ENCODE peak calls at places on chromosomes 11 and 22, in ten cellular contexts. O is HCT116; F is HAP-1; L is germinal center; K is aorta; N is effector memory CD8-positive, alpha-beta T cell; X is activated T-helper 1 cell treated with anti-CD3 and anti-CD28 coated beads, Interleukin-12 subunit alpha, Interleukin-12 subunit beta, Interleukin-2, Interleukin-4 antibody, amounts not matched to agents 30 ng/mL and 10 ng/mL and 1 ng/mL, durations not matched to agents 14 hours and 24 hours and 36 hours; V is activated CD4-positive, alpha-beta T cell treated with anti-CD3 and anti-CD28 coated beads, Interleukin-2, amount 50 U/mL, for 48 hours; I is cardiac muscle cell; G is GOT3. U is an unnamed sample.

GRCh38 chr22:43128116-43128515 is 15.1 kb downstream of the MCAT start:
- DNase-seq in O (no peak), F (no peak), L (no peak), K (no peak), N (no peak), X (no peak), V (no peak), I (no peak), G (no peak), U (no peak)

GRCh38 chr11:66855574-66856495 is 1.0 kb upstream of the LRFN4 start:
- DNase-seq in O (peak), F (peak), L (peak), K (peak), N (no peak), X (peak), V (peak), I (peak), G (peak), U (peak)

GRCh38 chr11:2924381-2924780 is 4.8 kb downstream of the PHLDA2 start:
- DNase-seq in O (no peak), F (no peak), L (no peak), K (no peak), N (no peak), X (no peak), V (no peak), I (no peak), G (no peak), U (no peak)

GRCh38 chr11:2911088-2912037 is 17.9 kb downstream of the PHLDA2 start:
- DNase-seq in O (no peak), F (no peak), L (no peak), K (no peak), N (no peak), X (no peak), V (no peak), I (no peak), G (no peak), U (no peak)

GRCh38 chr11:102375720-102376399 is 28.8 kb downstream of the BIRC2 start:
- DNase-seq in O (no peak), F (no peak), L (no peak), K (no peak), N (no peak), X (no peak), V (no peak), I (no peak), G (no peak), U (no peak)

GRCh38 chr22:29003975-29004646 is 57.5 kb downstream of the C22orf31 start:
- DNase-seq in O (no peak), F (peak), L (no peak), K (no peak), N (no peak), X (no peak), V (no peak), I (no peak), G (no peak), U (no peak)

GRCh38 chr11:110758012-110758411 is 45.8 kb upstream of the ARHGAP20 start:
- DNase-seq in O (no peak), F (no peak), L (no peak), K (no peak), N (no peak), X (no peak), V (no peak), I (no peak), G (no peak), U (no peak)

GRCh38 chr11:43393765-43394355 is 35.1 kb downstream of the TTC17 start:
- DNase-seq in O (no peak), F (no peak), L (no peak), K (no peak), N (no peak), X (no peak), V (no peak), I (peak), G (no peak), U (no peak)

GRCh38 chr11:110989734-110990133 is 255.8 kb upstream of the POU2AF2 start:
- DNase-seq in O (no peak), F (no peak), L (no peak), K (no peak), N (no peak), X (no peak), V (no peak), I (peak), G (no peak), U (no peak)

GRCh38 chr22:24937114-24937513 is 9.4 kb downstream of the LHFPL7 start:
- DNase-seq in O (no peak), F (no peak), L (no peak), K (no peak), N (no peak), X (no peak), V (no peak), I (peak), G (no peak), U (no peak)

GRCh38 chr11:120136356-120136755 is 1.6 kb downstream of the TRIM29 start:
- DNase-seq in O (no peak), F (peak), L (no peak), K (no peak), N (no peak), X (no peak), V (no peak), I (no peak), G (no peak), U (no peak)

GRCh38 chr11:26483101-26483500 is 89.0 kb downstream of the MUC15 start:
- DNase-seq in O (no peak), F (no peak), L (no peak), K (no peak), N (no peak), X (no peak), V (no peak), I (no peak), G (no peak), U (no peak)

GRCh38 chr11:11841121-11841604 is 609 bp upstream of the USP47 start:
- DNase-seq in O (peak), F (peak), L (no peak), K (peak), N (no peak), X (no peak), V (no peak), I (no peak), G (no peak), U (no peak)

GRCh38 chr22:29081499-29082236 is 8.8 kb downstream of the KREMEN1 start:
- DNase-seq in O (no peak), F (no peak), L (no peak), K (no peak), N (no peak), X (no peak), V (no peak), I (peak), G (no peak), U (no peak)

GRCh38 chr11:130831506-130832385 is 84.5 kb downstream of the SNX19 start:
- DNase-seq in O (no peak), F (no peak), L (no peak), K (no peak), N (no peak), X (no peak), V (peak), I (no peak), G (no peak), U (no peak)

GRCh38 chr22:48756146-48757111 is 1071.2 kb downstream of the BRD1 start:
- DNase-seq in O (no peak), F (no peak), L (no peak), K (peak), N (no peak), X (no peak), V (no peak), I (no peak), G (no peak), U (no peak)

GRCh38 chr22:17746916-17747315 is 27.4 kb downstream of the BID start:
- DNase-seq in O (no peak), F (no peak), L (no peak), K (no peak), N (no peak), X (no peak), V (no peak), I (no peak), G (no peak), U (no peak)

GRCh38 chr11:1920909-1921575 is 1.5 kb downstream of the TNNT3 start:
- DNase-seq in O (no peak), F (no peak), L (no peak), K (peak), N (no peak), X (no peak), V (no peak), I (no peak), G (no peak), U (no peak)

GRCh38 chr11:128694618-128695481 is 978 bp downstream of the FLI1 start:
- DNase-seq in O (no peak), F (no peak), L (peak), K (peak), N (peak), X (no peak), V (peak), I (no peak), G (no peak), U (no peak)

GRCh38 chr11:65643971-65644370 is 6.1 kb downstream of the SIPA1 start:
- DNase-seq in O (no peak), F (no peak), L (no peak), K (no peak), N (no peak), X (no peak), V (peak), I (no peak), G (no peak), U (no peak)

GRCh38 chr11:130180491-130180890 is 20.9 kb downstream of the ST14 start:
- DNase-seq in O (no peak), F (no peak), L (peak), K (no peak), N (no peak), X (no peak), V (no peak), I (no peak), G (no peak), U (no peak)

GRCh38 chr11:12167098-12167999 is 57.0 kb downstream of the MICAL2 start:
- DNase-seq in O (peak), F (no peak), L (no peak), K (no peak), N (no peak), X (no peak), V (peak), I (peak), G (no peak), U (peak)

GRCh38 chr11:107018274-107018901 is at the start of gene GUCY1A2:
- DNase-seq in O (no peak), F (peak), L (peak), K (no peak), N (no peak), X (no peak), V (no peak), I (peak), G (no peak), U (no peak)

GRCh38 chr11:92295175-92296137 is 70.8 kb downstream of the FAT3 start:
- DNase-seq in O (no peak), F (no peak), L (no peak), K (no peak), N (no peak), X (no peak), V (no peak), I (peak), G (no peak), U (no peak)

GRCh38 chr11:66476841-66477251 is 3.4 kb upstream of the DPP3 start:
- DNase-seq in O (no peak), F (peak), L (no peak), K (no peak), N (no peak), X (no peak), V (no peak), I (no peak), G (no peak), U (no peak)

GRCh38 chr22:48423481-48423901 is 1404.2 kb downstream of the BRD1 start:
- DNase-seq in O (no peak), F (no peak), L (no peak), K (no peak), N (no peak), X (no peak), V (no peak), I (no peak), G (no peak), U (no peak)

U was measured in T1000.